ENCODE peak calls at places on chromosomes 6 and 20, in ten cellular contexts. X is CD8-positive, alpha-beta T cell; F is ovary; J is breast epithelium; U is neural progenitor cell; K is choroid plexus epithelial cell; M is right cardiac atrium; P is uterus; C is cardiac muscle cell; R is hepatocyte. Q is an unnamed sample.

GRCh38 chr20:49167811-49168507 is 20.2 kb downstream of the STAU1 start:
- DNase-seq in F (no peak), U (no peak), M (no peak), P (no peak), K (no peak), J (no peak), R (no peak), C (peak; percentile 32), X (no peak), Q (no peak)

GRCh38 chr20:1900321-1900791 is 5.1 kb downstream of the SIRPA start:
- DNase-seq in C (peak; percentile 84), F (peak; percentile 51), P (peak; percentile 50), U (peak; percentile 84), K (peak; percentile 85), M (peak; percentile 69), R (peak; percentile 88), X (no peak), J (peak; percentile 46), Q (peak; percentile 81)

GRCh38 chr6:146295695-146296094 is 247.9 kb upstream of the RAB32 start:
- DNase-seq in R (no peak), C (no peak), K (no peak), F (no peak), P (no peak), X (no peak), U (no peak), M (no peak), J (no peak), Q (no peak)

GRCh38 chr6:15522856-15523529 is 139.8 kb downstream of the DTNBP1 start:
- DNase-seq in M (no peak), C (no peak), F (no peak), R (no peak), U (no peak), K (no peak), J (no peak), X (no peak), P (peak; percentile 9), Q (no peak)

GRCh38 chr6:37239950-37240713 is 17.4 kb upstream of the TBC1D22B start:
- DNase-seq in X (peak; percentile 58), C (peak; percentile 99), K (peak; percentile 99), P (peak; percentile 97), M (peak; percentile 96), J (peak; percentile 61), U (no peak), R (peak; percentile 88), F (peak; percentile 94), Q (peak; percentile 90)

GRCh38 chr6:127924031-127924430 is 23.2 kb upstream of the THEMIS start:
- DNase-seq in C (no peak), U (no peak), J (no peak), M (no peak), F (no peak), K (no peak), X (no peak), P (no peak), R (no peak), Q (no peak)

GRCh38 chr20:17648782-17649730 is 33.0 kb downstream of the RRBP1 start:
- DNase-seq in K (peak; percentile 41), F (peak; percentile 36), U (peak; percentile 62), X (peak; percentile 42), R (no peak), J (no peak), C (no peak), P (peak; percentile 10), M (no peak), Q (peak; percentile 18)

GRCh38 chr6:108650781-108651180 is 90.1 kb downstream of the FOXO3 start:
- DNase-seq in C (peak; percentile 82), F (no peak), X (no peak), M (no peak), P (no peak), K (peak; percentile 83), R (no peak), J (no peak), U (no peak), Q (peak; percentile 8)

DNA sequence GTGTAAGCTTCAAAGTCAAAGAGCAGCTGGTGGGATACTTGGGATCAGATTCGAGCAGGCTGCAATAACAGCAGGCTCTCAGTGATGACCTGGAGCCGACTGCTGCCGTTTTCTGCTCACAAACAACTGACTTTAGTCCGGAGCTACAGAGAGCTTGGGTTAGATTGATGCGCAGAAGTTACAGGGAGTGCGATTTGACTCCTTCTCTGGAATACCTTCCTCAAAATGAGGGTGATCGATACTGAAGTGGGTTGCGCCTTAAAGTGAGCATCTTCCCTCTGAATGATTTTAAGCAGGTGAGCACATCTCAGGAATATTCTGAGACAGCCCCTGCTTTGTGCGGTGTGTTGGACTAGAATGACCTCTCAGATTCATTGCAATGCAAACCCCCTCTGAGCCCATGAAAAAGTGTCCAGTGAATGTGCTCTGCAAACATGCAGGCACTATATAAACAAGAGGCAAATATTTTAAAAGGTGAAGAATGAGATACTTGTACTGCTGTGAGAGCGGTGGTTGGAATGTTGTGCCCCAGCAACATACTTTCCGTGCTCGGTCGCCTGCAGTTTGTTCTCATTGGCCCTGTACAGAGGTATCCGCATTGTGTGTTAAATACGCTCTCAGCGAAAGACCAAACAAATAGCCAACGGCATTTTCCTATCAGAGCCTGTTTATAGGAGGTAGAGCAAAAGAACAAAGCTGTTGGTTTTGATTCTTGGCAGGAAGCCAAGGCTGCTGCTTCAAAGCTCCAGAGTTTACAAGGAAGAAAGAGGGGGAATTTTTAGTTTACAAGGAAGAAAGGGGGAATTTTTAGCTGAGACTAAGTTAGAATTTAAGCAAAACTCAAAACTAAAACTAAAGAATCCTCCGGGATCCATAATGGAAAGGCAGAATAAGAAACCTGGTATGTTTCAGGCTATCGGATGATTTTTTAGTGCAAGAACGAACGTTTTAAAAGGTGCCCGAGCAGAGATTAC is 67.7 kb downstream of the PHACTR2 start:
- DNase-seq in R (peak; percentile 80), J (no peak), X (no peak), U (peak; percentile 65), C (peak; percentile 69), K (peak; percentile 93), M (no peak), P (peak; percentile 42), F (peak; percentile 46), Q (peak; percentile 48)
- H3K4me3 ChIP-seq in R (no peak overlapping the region), J (peak overlapping the region; percentile 35), X (no peak overlapping the region), U (no peak overlapping the region), C (no peak overlapping the region), K (peak overlapping the region; percentile 29), M (peak overlapping the region; percentile 23), P (peak overlapping the region; percentile 25), F (peak overlapping the region; percentile 12), Q (peak overlapping the region; percentile 51)

GRCh38 chr20:63941282-63942060 is 14.7 kb downstream of the UCKL1 start:
- DNase-seq in U (peak; percentile 63), F (no peak), P (peak; percentile 44), M (peak; percentile 79), X (peak; percentile 94), R (no peak), C (peak; percentile 15), J (no peak), K (no peak), Q (peak; percentile 54)
- H3K4me3 ChIP-seq in U (no peak overlapping the region), F (no peak overlapping the region), P (no peak overlapping the region), M (no peak overlapping the region), X (no peak overlapping the region), R (no peak overlapping the region), C (no peak overlapping the region), J (no peak overlapping the region), K (no peak overlapping the region), Q (no peak overlapping the region)

GRCh38 chr20:52210037-52210990 is 18.7 kb upstream of the ZFP64 start:
- DNase-seq in J (no peak), C (no peak), F (no peak), U (no peak), R (no peak), M (no peak), P (no peak), X (no peak), K (no peak), Q (no peak)

GRCh38 chr20:52204136-52204535 is 12.6 kb upstream of the ZFP64 start:
- DNase-seq in M (no peak), K (no peak), X (no peak), R (no peak), U (no peak), C (no peak), P (no peak), J (no peak), F (no peak), Q (no peak)

GRCh38 chr20:52207020-52207810 is 15.6 kb upstream of the ZFP64 start:
- DNase-seq in C (no peak), X (no peak), M (no peak), F (no peak), J (no peak), U (no peak), P (no peak), K (no peak), R (no peak), Q (no peak)

GRCh38 chr20:52212943-52213342 is 21.4 kb upstream of the ZFP64 start:
- DNase-seq in X (no peak), F (no peak), M (no peak), K (no peak), U (no peak), P (no peak), C (no peak), R (no peak), J (no peak), Q (no peak)

DNA sequence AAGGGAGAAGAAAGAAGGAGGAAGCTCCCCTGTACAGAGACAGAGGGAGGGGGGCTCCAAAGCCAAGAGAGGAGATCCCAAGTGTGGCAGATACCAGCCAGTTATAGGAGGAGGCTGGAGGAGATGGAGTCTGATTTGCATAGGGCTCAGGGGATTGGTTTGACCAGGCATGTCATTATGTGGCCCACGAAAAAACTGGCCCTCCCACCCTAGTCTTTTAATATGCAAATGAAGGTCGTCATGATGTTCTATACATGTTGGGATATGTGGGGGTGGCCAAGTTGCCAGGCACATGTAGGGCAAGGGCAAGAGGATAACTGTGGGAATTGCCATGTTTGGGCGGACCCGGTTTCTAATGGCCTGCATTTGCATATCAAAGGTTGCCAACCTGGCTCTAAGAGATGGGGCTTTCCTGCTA is 17.6 kb upstream of the ZFP64 start:
- DNase-seq in M (no peak), F (no peak), X (no peak), C (no peak), P (no peak), R (no peak), U (no peak), K (no peak), J (no peak), Q (no peak)
- H3K4me3 ChIP-seq in M (no peak overlapping the region), F (no peak overlapping the region), X (no peak overlapping the region), C (no peak overlapping the region), P (no peak overlapping the region), R (no peak overlapping the region), U (no peak overlapping the region), K (no peak overlapping the region), J (no peak overlapping the region), Q (no peak overlapping the region)

GRCh38 chr20:50513169-50514034 is 3.2 kb downstream of the PTPN1 start:
- DNase-seq in P (no peak), K (peak; percentile 81), X (no peak), R (no peak), F (no peak), M (no peak), J (no peak), C (peak; percentile 67), U (no peak), Q (peak; percentile 64)

GRCh38 chr20:50516180-50516934 is 6.2 kb downstream of the PTPN1 start:
- DNase-seq in R (no peak), C (no peak), M (no peak), F (no peak), X (no peak), K (no peak), J (no peak), P (no peak), U (no peak), Q (no peak)

GRCh38 chr20:50515471-50516106 is 5.4 kb downstream of the PTPN1 start:
- DNase-seq in K (no peak), R (no peak), F (no peak), X (no peak), U (no peak), M (no peak), C (no peak), P (no peak), J (no peak), Q (no peak)

GRCh38 chr20:50514035-50514337 is 3.8 kb downstream of the PTPN1 start:
- DNase-seq in R (no peak), U (no peak), K (no peak), C (no peak), P (no peak), J (no peak), X (no peak), M (no peak), F (no peak), Q (no peak)

GRCh38 chr20:50514750-50515149 is 4.6 kb downstream of the PTPN1 start:
- DNase-seq in M (no peak), U (no peak), X (no peak), R (no peak), J (no peak), F (no peak), C (no peak), K (no peak), P (no peak), Q (no peak)
- H3K4me3 ChIP-seq in M (no peak overlapping the region), U (no peak overlapping the region), X (no peak overlapping the region), R (no peak overlapping the region), J (no peak overlapping the region), F (no peak overlapping the region), C (no peak overlapping the region), K (peak overlapping the region; percentile 3), P (no peak overlapping the region), Q (no peak overlapping the region)